ENCODE peak calls at places on chromosomes 2 and 18, in nine cellular contexts. P, I, D, G, H, F, E, C and R are unnamed samples.

GRCh38 chr18:48732767-48733424 is 194.1 kb downstream of the CTIF start:
- DNase-seq in E (no peak), G (no peak), C (no peak), I (no peak), D (no peak), F (no peak), H (no peak), P (no peak), R (no peak)

GRCh38 chr2:169771612-169772011 is 27.1 kb upstream of the SSB start:
- DNase-seq in H (no peak), D (no peak), F (no peak), C (no peak), E (no peak), G (no peak), I (no peak), P (no peak), R (no peak)

GRCh38 chr2:27095745-27096651 is 9.4 kb downstream of the KHK start:
- DNase-seq in F (peak), E (no peak), H (no peak), P (peak), C (no peak), D (no peak), I (peak), G (no peak), R (no peak)

GRCh38 chr2:45839388-45840251 is 188.1 kb downstream of the PRKCE start:
- DNase-seq in E (no peak), I (no peak), P (no peak), D (no peak), F (no peak), G (no peak), C (no peak), H (no peak), R (no peak)

GRCh38 chr18:54529444-54529843 is 61.6 kb upstream of the DYNAP start:
- DNase-seq in I (peak), C (no peak), G (no peak), E (no peak), H (no peak), F (no peak), D (no peak), P (no peak), R (no peak)

GRCh38 chr2:205714058-205714776 is 31.9 kb downstream of the NRP2 start:
- DNase-seq in P (no peak), C (no peak), H (no peak), G (no peak), F (no peak), E (no peak), D (no peak), I (no peak), R (no peak)

GRCh38 chr2:147543056-147543455 is 301.8 kb upstream of the ACVR2A start:
- DNase-seq in H (no peak), I (no peak), F (no peak), E (no peak), D (no peak), P (no peak), G (no peak), C (no peak), R (no peak)

GRCh38 chr2:51760441-51760840 is 728.5 kb upstream of the NRXN1 start:
- DNase-seq in G (no peak), H (no peak), F (no peak), C (no peak), E (no peak), D (no peak), I (no peak), P (no peak), R (no peak)

GRCh38 chr2:232418466-232419244 is 12.0 kb downstream of the ALPG start:
- DNase-seq in C (no peak), H (no peak), D (no peak), P (no peak), E (no peak), I (peak), G (no peak), F (no peak), R (no peak)

GRCh38 chr2:190718652-190719526 is 70.0 kb downstream of the NAB1 start:
- DNase-seq in C (no peak), F (peak), P (peak), E (peak), G (peak), D (peak), H (no peak), I (no peak), R (peak)

GRCh38 chr18:35378206-35378795 is 1.2 kb upstream of the ZNF396 start:
- DNase-seq in I (no peak), F (no peak), E (peak), C (no peak), G (no peak), H (no peak), P (no peak), D (no peak), R (no peak)

GRCh38 chr2:163266772-163267171 is 428.2 kb upstream of the KCNH7 start:
- DNase-seq in G (peak), D (no peak), I (no peak), F (no peak), E (peak), C (no peak), H (no peak), P (no peak), R (peak)

GRCh38 chr2:85545780-85546240 is 6.8 kb downstream of the MAT2A start:
- DNase-seq in H (no peak), D (peak), G (no peak), P (no peak), E (no peak), F (no peak), C (no peak), I (no peak), R (no peak)

GRCh38 chr2:97645112-97645699 is 656 bp upstream of the COX5B start:
- DNase-seq in F (no peak), P (no peak), G (no peak), D (no peak), E (no peak), C (no peak), H (no peak), I (no peak), R (no peak)

GRCh38 chr2:27990030-27990590 is 99.6 kb downstream of the BABAM2 start:
- DNase-seq in E (no peak), I (no peak), H (no peak), G (no peak), D (no peak), F (no peak), C (no peak), P (no peak), R (no peak)

GRCh38 chr2:181785677-181786344 is 105.5 kb upstream of the NEUROD1 start:
- DNase-seq in H (no peak), G (no peak), D (peak), I (no peak), C (no peak), P (no peak), E (peak), F (no peak), R (peak)

GRCh38 chr2:233857511-233858118 is 3.3 kb upstream of the HJURP start:
- DNase-seq in F (no peak), P (no peak), C (peak), D (no peak), H (no peak), I (peak), E (no peak), G (no peak), R (no peak)

GRCh38 chr2:108542071-108542470 is 7.8 kb downstream of the LIMS1 start:
- DNase-seq in G (no peak), I (no peak), F (no peak), C (no peak), P (no peak), H (no peak), E (no peak), D (no peak), R (peak)

GRCh38 chr2:169965495-169965894 is 138.2 kb downstream of the UBR3 start:
- DNase-seq in P (no peak), I (no peak), G (no peak), E (no peak), D (no peak), C (no peak), H (no peak), F (no peak), R (no peak)

GRCh38 chr2:109604597-109604996 is 9.2 kb downstream of the SEPTIN10 start:
- DNase-seq in H (no peak), D (peak), F (peak), P (no peak), G (no peak), I (peak), C (no peak), E (no peak), R (no peak)

GRCh38 chr2:15940661-15941482 is 522 bp downstream of the MYCN start:
- DNase-seq in I (no peak), C (no peak), D (no peak), E (no peak), H (no peak), P (no peak), G (no peak), F (no peak), R (no peak)

GRCh38 chr2:19659375-19659774 is 242.4 kb downstream of the TTC32 start:
- DNase-seq in I (peak), E (no peak), D (no peak), P (no peak), H (no peak), G (no peak), C (no peak), F (no peak), R (peak)

GRCh38 chr2:24418166-24418843 is 58.0 kb upstream of the ITSN2 start:
- DNase-seq in C (no peak), I (peak), P (no peak), F (no peak), H (no peak), E (no peak), G (no peak), D (no peak), R (no peak)

GRCh38 chr18:77157312-77157711 is 24.7 kb upstream of the MBP start:
- DNase-seq in H (no peak), F (no peak), E (no peak), D (no peak), I (no peak), C (no peak), P (no peak), G (no peak), R (no peak)

GRCh38 chr2:45242161-45242741 is 233.0 kb upstream of the SIX2 start:
- DNase-seq in D (no peak), E (no peak), I (no peak), F (peak), C (no peak), H (no peak), G (no peak), P (no peak), R (no peak)

GRCh38 chr2:18516112-18516511 is 44.3 kb downstream of the RDH14 start:
- DNase-seq in C (no peak), P (no peak), H (no peak), G (peak), E (no peak), F (no peak), I (peak), D (no peak), R (peak)

DNA sequence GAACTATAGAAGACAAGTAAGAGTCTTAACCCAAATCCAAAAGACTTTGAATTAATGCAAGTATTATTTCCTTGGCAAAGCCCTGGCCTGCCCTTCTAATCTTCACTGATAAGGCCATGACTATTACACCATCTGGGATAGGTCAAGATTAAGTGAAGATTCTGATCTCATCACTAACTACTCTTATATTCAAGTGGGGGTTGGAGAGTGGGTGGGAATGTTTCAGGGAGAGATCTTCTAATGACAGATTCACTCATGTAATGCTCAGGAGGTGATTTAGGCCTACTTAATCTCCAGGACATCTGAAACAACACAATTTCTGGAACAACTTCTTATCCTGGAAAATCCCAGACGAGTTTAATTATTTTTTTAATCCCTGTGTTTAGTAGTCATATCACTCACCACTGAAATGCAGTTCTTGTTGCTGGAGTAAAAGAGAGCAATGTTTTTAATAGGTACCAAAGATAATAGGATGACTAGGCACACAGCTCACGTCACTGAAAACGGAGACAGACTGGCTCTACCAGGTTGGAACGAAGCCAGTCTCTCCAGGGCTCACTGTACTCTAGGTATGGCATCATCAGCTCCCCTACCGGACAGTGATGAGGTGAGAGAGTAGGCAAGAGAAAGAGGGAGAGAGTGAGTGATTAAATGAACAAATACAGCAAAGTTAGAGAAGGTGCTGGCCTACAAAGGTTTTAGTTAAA is 133.1 kb downstream of the NCKAP5 start:
- DNase-seq in D (no peak), G (peak), F (peak), I (no peak), C (no peak), H (no peak), P (no peak), E (peak), R (peak)
- TF ChIP-seq CTCF in D (no peak), G (peak), F (peak), I (no peak), C (no peak), H (no peak), P (no peak), E (peak), R (no peak)

GRCh38 chr2:7594211-7594610 is 677.0 kb downstream of the RNF144A start:
- DNase-seq in C (no peak), H (no peak), I (no peak), P (no peak), D (no peak), F (no peak), G (no peak), E (no peak), R (no peak)
- H3K4me3 ChIP-seq in C (no peak), H (no peak), I (no peak), P (no peak), D (no peak), F (no peak), G (no peak), E (no peak), R (no peak)

GRCh38 chr2:217953531-217953932 is 49.3 kb downstream of the TNS1 start:
- DNase-seq in C (no peak), F (no peak), E (no peak), H (peak), G (no peak), D (no peak), P (peak), I (no peak), R (no peak)
- TF ChIP-seq CTCF in C (no peak), F (peak), E (no peak), H (peak), G (no peak), D (no peak), P (no peak), I (no peak), R (no peak)

DNA sequence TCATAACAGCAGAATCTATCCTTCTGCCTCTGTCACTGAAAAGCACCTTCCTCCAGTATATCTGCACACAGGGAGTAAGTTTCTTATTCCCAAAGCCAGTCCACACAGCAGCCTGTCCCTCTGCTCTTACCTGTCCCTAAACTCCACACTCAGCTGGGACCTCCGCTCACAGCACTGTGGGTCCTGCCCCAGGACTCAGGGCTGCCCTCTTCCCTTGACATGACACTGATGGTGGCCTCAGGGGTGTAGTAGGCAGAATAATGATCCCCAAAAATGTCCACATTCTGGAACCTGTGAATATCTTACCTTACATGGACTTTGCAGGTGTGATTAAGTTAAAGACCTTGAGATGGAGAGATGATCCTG is 39.7 kb upstream of the EML4 start:
- DNase-seq in H (no peak), G (no peak), E (no peak), P (no peak), D (no peak), F (no peak), I (no peak), C (no peak), R (no peak)
- H3K4me3 ChIP-seq in H (no peak), G (no peak), E (no peak), P (no peak), D (no peak), F (no peak), I (no peak), C (no peak), R (peak)

DNA sequence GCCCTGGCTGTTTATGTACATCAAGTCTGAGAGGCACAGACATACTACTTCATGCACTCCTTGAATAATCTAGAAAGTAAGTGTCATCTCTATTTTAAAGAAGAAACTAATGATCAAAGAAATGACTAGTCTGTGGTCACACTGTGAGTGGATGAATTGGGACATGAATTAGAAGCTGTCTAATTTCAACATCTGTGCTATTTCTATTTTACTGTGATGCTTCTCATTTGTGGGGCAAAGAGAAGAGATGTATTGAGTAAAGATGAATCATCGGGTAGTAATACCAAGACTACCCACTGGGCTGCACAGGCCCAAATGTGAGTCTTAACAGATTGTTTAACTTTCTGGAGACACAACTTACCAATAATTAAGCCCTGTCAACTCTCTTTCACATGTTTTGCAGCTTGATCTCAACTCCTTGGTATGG is 42.4 kb upstream of the MTIF2 start:
- DNase-seq in I (no peak), P (no peak), E (peak), H (no peak), D (no peak), G (peak), C (no peak), F (no peak), R (peak)
- TF ChIP-seq CTCF in I (peak), P (no peak), E (peak), H (no peak), D (no peak), G (peak), C (no peak), F (no peak), R (peak)

GRCh38 chr2:74503506-74504475 is 3.7 kb downstream of the PCGF1 start:
- DNase-seq in D (no peak), E (no peak), I (peak), C (no peak), G (no peak), F (no peak), P (no peak), H (no peak), R (no peak)

GRCh38 chr2:74501335-74502071 is 2.1 kb upstream of the LBX2 start:
- DNase-seq in P (no peak), H (no peak), F (no peak), C (no peak), D (no peak), G (no peak), I (peak), E (no peak), R (no peak)

GRCh38 chr2:74504591-74504990 is 2.9 kb downstream of the PCGF1 start:
- DNase-seq in P (no peak), I (no peak), E (no peak), H (no peak), C (no peak), G (no peak), F (no peak), D (no peak), R (no peak)

GRCh38 chr2:74502147-74502719 is 2.8 kb upstream of the LBX2 start:
- DNase-seq in F (no peak), D (no peak), C (no peak), E (no peak), I (peak), H (no peak), G (no peak), P (no peak), R (no peak)

GRCh38 chr2:74502720-74503505 is 3.5 kb upstream of the LBX2 start:
- DNase-seq in H (peak), D (peak), E (peak), F (peak), G (no peak), C (no peak), I (peak), P (peak), R (peak)
- H3K4me3 ChIP-seq in H (peak), D (peak), E (peak), F (peak), G (peak), C (peak), I (peak), P (peak), R (peak)

GRCh38 chr2:239896075-239896474 is 129.1 kb downstream of the NDUFA10 start:
- DNase-seq in H (no peak), E (no peak), C (peak), I (peak), P (no peak), G (no peak), F (no peak), D (no peak), R (no peak)
- TF ChIP-seq CTCF in H (no peak), E (no peak), C (no peak), I (no peak), P (no peak), G (no peak), F (no peak), D (no peak), R (no peak)

DNA sequence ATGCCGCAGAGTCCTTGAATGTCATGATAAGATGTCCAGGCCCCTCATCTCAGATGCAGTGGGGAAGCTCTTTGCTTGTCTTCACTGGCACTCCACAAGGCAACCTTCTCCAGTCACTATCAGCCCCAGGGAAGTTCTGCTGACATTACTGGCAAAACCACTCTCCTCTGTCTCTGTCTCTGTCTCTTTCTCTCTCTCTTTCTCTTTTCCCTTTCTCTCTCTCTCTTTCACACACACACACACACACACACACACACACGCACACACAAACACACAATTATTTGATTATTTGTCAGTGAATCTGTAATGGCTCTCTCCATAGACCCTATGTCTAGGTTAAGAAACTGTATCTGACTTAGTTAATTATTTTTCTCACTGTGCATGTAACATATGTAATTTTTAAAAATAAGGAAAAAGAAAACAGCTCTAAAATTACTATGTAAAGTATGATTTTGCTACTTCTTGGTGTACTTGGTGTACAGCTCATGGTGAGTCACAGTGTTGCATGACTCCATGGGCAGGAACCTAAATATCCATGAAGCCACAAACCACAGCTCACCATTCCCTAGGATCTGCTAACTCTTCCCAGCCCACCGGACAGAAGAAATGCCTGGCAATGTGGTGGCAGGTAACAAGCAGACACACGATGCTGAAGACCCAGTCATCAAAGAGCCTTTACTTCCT is 594.9 kb upstream of the ID2 start:
- DNase-seq in D (no peak), E (peak), F (no peak), C (no peak), I (no peak), P (no peak), H (no peak), G (peak), R (peak)
- H3K4me3 ChIP-seq in D (no peak), E (no peak), F (no peak), C (no peak), I (no peak), P (no peak), H (no peak), G (peak), R (no peak)